ENCODE peak calls at places on chromosomes 1 and 21, in six cellular contexts. One of them, this sample, is unnamed.

GRCh38 chr1:172775598-172776570 is 117.0 kb downstream of the FASLG start:
- DNase-seq in nephron progenitor cell: no peak
- DNase-seq in pancreas: no peak
- DNase-seq in foreskin fibroblast: no peak
- DNase-seq in BJ: no peak
- DNase-seq in IMR-90: peak
- DNase-seq in this sample: no peak

GRCh38 chr1:14977338-14977931 is 176.1 kb upstream of the TMEM51 start:
- DNase-seq in pancreas: peak
- DNase-seq in IMR-90: no peak
- DNase-seq in nephron progenitor cell: no peak
- DNase-seq in foreskin fibroblast: no peak
- DNase-seq in BJ: no peak
- DNase-seq in this sample: no peak

GRCh38 chr1:59143824-59144223 is 153.1 kb upstream of the FGGY start:
- DNase-seq in nephron progenitor cell: no peak
- DNase-seq in BJ: no peak
- DNase-seq in foreskin fibroblast: peak
- DNase-seq in pancreas: no peak
- DNase-seq in IMR-90: peak
- DNase-seq in this sample: no peak

GRCh38 chr1:58576727-58577675 is at the start of gene TACSTD2:
- DNase-seq in BJ: no peak
- DNase-seq in foreskin fibroblast: no peak
- DNase-seq in IMR-90: no peak
- DNase-seq in pancreas: peak
- DNase-seq in nephron progenitor cell: peak
- DNase-seq in this sample: no peak

GRCh38 chr1:114153051-114153620 is 533 bp downstream of the SYT6 start:
- DNase-seq in BJ: no peak
- DNase-seq in nephron progenitor cell: no peak
- DNase-seq in pancreas: peak
- DNase-seq in foreskin fibroblast: no peak
- DNase-seq in IMR-90: no peak
- DNase-seq in this sample: no peak

GRCh38 chr1:247113094-247113497 is 8.9 kb upstream of the ZNF669 start:
- DNase-seq in pancreas: peak
- DNase-seq in nephron progenitor cell: no peak
- DNase-seq in IMR-90: no peak
- DNase-seq in BJ: no peak
- DNase-seq in foreskin fibroblast: no peak
- DNase-seq in this sample: no peak

GRCh38 chr1:185965870-185966269 is 231.7 kb downstream of the HMCN1 start:
- DNase-seq in foreskin fibroblast: peak
- DNase-seq in pancreas: no peak
- DNase-seq in nephron progenitor cell: no peak
- DNase-seq in BJ: peak
- DNase-seq in IMR-90: no peak
- DNase-seq in this sample: peak

GRCh38 chr1:9198538-9199361 is 35.8 kb upstream of the H6PD start:
- DNase-seq in nephron progenitor cell: peak
- DNase-seq in IMR-90: peak
- DNase-seq in BJ: no peak
- DNase-seq in foreskin fibroblast: no peak
- DNase-seq in pancreas: no peak
- DNase-seq in this sample: no peak

GRCh38 chr1:30756545-30757195 is 904 bp downstream of the LAPTM5 start:
- DNase-seq in foreskin fibroblast: peak
- DNase-seq in BJ: peak
- DNase-seq in pancreas: no peak
- DNase-seq in IMR-90: peak
- DNase-seq in nephron progenitor cell: no peak
- DNase-seq in this sample: peak

GRCh38 chr1:174134000-174134659 is 25.2 kb upstream of the RABGAP1L start:
- DNase-seq in pancreas: no peak
- DNase-seq in foreskin fibroblast: no peak
- DNase-seq in BJ: no peak
- DNase-seq in IMR-90: no peak
- DNase-seq in nephron progenitor cell: no peak
- DNase-seq in this sample: no peak

GRCh38 chr1:198977909-198978308 is 339.1 kb downstream of the PTPRC start:
- DNase-seq in foreskin fibroblast: no peak
- DNase-seq in IMR-90: no peak
- DNase-seq in pancreas: no peak
- DNase-seq in nephron progenitor cell: no peak
- DNase-seq in BJ: no peak
- DNase-seq in this sample: no peak

GRCh38 chr21:45339430-45340405 is 52.0 kb upstream of the POFUT2 start:
- DNase-seq in nephron progenitor cell: no peak
- DNase-seq in pancreas: no peak
- DNase-seq in foreskin fibroblast: no peak
- DNase-seq in IMR-90: no peak
- DNase-seq in BJ: no peak
- DNase-seq in this sample: no peak

GRCh38 chr1:90189889-90190288 is 195.0 kb downstream of the ZNF326 start:
- DNase-seq in BJ: no peak
- DNase-seq in IMR-90: no peak
- DNase-seq in foreskin fibroblast: no peak
- DNase-seq in nephron progenitor cell: no peak
- DNase-seq in pancreas: no peak
- DNase-seq in this sample: no peak

GRCh38 chr1:150302338-150302737 is 8.7 kb downstream of the MRPS21 start:
- DNase-seq in BJ: no peak
- DNase-seq in IMR-90: no peak
- DNase-seq in nephron progenitor cell: no peak
- DNase-seq in foreskin fibroblast: no peak
- DNase-seq in pancreas: no peak
- DNase-seq in this sample: no peak

GRCh38 chr1:86089765-86090164 is 66.8 kb downstream of the COL24A1 start:
- DNase-seq in IMR-90: no peak
- DNase-seq in foreskin fibroblast: no peak
- DNase-seq in pancreas: no peak
- DNase-seq in nephron progenitor cell: no peak
- DNase-seq in BJ: no peak
- DNase-seq in this sample: no peak

GRCh38 chr1:35808376-35809155 is 750 bp downstream of the AGO4 start:
- DNase-seq in IMR-90: no peak
- DNase-seq in BJ: no peak
- DNase-seq in foreskin fibroblast: no peak
- DNase-seq in pancreas: peak
- DNase-seq in nephron progenitor cell: no peak
- DNase-seq in this sample: no peak

GRCh38 chr21:45192332-45192731 is 95.4 kb downstream of the POFUT2 start:
- DNase-seq in pancreas: no peak
- DNase-seq in nephron progenitor cell: no peak
- DNase-seq in foreskin fibroblast: no peak
- DNase-seq in IMR-90: no peak
- DNase-seq in BJ: no peak
- DNase-seq in this sample: no peak

DNA sequence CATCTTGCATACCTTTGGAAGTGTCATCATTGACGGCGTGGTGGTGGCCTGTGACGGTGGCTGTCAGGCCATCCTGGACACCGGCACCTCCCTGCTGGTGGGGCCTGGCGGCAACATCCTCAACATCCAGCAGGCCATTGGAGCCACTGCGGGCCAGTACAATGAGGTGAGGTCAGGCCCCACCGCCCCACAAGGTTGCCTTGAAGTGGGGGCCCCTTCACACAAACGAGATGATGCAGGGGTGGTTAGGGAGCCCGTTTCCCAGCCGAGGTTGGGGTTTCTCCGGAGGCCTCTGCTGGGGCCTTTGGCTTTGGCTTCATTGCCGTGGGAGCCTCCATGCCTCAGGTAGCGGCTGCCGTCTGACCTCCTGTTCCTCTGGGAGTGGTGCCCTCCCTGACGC is 29.6 kb downstream of the KCNA10 start:
- DNase-seq in foreskin fibroblast: no peak
- DNase-seq in pancreas: no peak
- DNase-seq in BJ: no peak
- DNase-seq in IMR-90: no peak
- DNase-seq in nephron progenitor cell: no peak
- DNase-seq in this sample: no peak
- TF ChIP-seq CTCF in foreskin fibroblast: no peak
- TF ChIP-seq CTCF in pancreas: no peak
- TF ChIP-seq CTCF in BJ: no peak
- TF ChIP-seq CTCF in IMR-90: no peak
- TF ChIP-seq CTCF in nephron progenitor cell: no peak
- TF ChIP-seq CTCF in this sample: no peak

GRCh38 chr1:168627370-168627769 is 51.0 kb downstream of the XCL1 start:
- DNase-seq in IMR-90: no peak
- DNase-seq in nephron progenitor cell: no peak
- DNase-seq in BJ: no peak
- DNase-seq in foreskin fibroblast: no peak
- DNase-seq in pancreas: no peak
- DNase-seq in this sample: no peak

GRCh38 chr1:168621356-168621755 is 45.0 kb downstream of the XCL1 start:
- DNase-seq in pancreas: no peak
- DNase-seq in IMR-90: no peak
- DNase-seq in nephron progenitor cell: no peak
- DNase-seq in foreskin fibroblast: no peak
- DNase-seq in BJ: no peak
- DNase-seq in this sample: no peak

GRCh38 chr1:168626326-168626725 is 49.9 kb downstream of the XCL1 start:
- DNase-seq in pancreas: no peak
- DNase-seq in BJ: no peak
- DNase-seq in foreskin fibroblast: no peak
- DNase-seq in nephron progenitor cell: no peak
- DNase-seq in IMR-90: no peak
- DNase-seq in this sample: no peak

GRCh38 chr1:168623838-168624237 is 47.4 kb downstream of the XCL1 start:
- DNase-seq in foreskin fibroblast: no peak
- DNase-seq in BJ: no peak
- DNase-seq in IMR-90: no peak
- DNase-seq in pancreas: no peak
- DNase-seq in nephron progenitor cell: no peak
- DNase-seq in this sample: no peak

DNA sequence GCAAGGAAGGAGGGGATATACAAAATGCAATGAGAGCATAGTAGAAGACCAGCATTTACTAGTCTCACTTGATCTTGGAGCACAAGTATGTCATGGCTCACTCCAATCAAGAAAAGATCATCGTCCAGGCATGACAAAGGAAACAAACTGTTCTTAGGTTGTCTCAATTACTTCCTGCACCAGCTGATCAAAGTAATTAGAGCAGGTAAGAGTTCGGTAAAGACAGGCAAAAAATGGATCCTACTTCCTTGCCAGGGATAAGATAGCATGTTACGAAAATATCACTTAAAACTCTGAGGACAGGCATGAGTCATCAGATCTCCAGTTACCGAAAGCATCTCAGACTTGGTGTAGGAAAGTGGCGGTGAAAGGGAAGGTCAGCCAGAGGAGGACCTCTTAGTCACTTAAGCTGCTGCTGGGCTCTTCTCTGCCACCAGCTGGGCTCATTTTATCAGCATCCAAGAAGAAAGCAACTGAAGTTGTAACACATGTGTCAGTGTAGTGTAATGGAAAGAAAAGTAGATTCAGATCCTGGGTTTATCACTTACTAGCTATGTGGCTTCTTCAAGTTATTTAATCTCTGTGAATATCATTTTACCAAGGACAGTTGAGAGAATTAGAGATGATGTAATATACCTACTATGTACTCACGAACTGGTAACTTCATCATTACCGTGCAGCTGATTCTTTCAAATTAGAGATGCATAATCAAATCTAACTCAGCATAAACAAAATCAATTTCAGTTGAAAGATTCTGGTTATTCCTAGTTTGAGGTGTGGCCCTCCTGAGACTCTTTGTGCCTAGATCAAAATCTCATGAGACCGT is 46.8 kb downstream of the XCL1 start:
- DNase-seq in pancreas: no peak
- DNase-seq in foreskin fibroblast: peak
- DNase-seq in BJ: peak
- DNase-seq in IMR-90: peak
- DNase-seq in nephron progenitor cell: no peak
- DNase-seq in this sample: peak
- TF ChIP-seq CTCF in pancreas: no peak
- TF ChIP-seq CTCF in foreskin fibroblast: no peak
- TF ChIP-seq CTCF in BJ: no peak
- TF ChIP-seq CTCF in IMR-90: no peak
- TF ChIP-seq CTCF in nephron progenitor cell: no peak
- TF ChIP-seq CTCF in this sample: no peak

GRCh38 chr1:91993256-91993655 is 36.5 kb upstream of the EPHX4 start:
- DNase-seq in foreskin fibroblast: no peak
- DNase-seq in BJ: no peak
- DNase-seq in nephron progenitor cell: no peak
- DNase-seq in IMR-90: no peak
- DNase-seq in pancreas: no peak
- DNase-seq in this sample: no peak

DNA sequence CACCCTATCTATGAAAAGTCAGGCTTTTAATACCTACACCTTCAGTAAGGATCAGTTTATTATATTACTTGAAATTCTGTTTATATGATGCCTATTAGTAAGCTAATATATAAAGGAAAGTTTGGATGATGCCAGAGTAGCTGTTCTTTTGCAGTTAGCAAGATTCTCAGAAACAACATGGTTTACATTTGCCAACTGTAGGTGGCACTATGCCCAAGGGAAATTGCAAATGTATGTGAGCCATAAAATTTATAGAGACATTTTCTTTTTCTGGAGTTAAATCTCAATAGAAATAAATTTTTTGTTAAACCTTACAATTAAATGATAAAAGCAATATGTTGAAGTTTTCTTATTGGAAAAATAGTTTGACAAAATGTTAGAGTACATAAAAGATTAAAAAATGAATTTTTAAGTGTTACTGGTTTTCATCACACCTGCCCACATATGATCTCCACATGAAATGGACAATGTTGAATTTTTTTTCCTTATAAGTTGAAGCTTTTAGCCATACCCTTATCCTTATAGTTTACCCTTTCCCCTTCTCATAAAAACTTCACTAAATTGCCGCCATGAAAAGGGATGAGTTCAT is 32.1 kb upstream of the EPHX4 start:
- DNase-seq in BJ: no peak
- DNase-seq in pancreas: no peak
- DNase-seq in IMR-90: peak
- DNase-seq in foreskin fibroblast: peak
- DNase-seq in nephron progenitor cell: peak
- DNase-seq in this sample: peak
- TF ChIP-seq CTCF in BJ: peak
- TF ChIP-seq CTCF in pancreas: no peak
- TF ChIP-seq CTCF in IMR-90: peak
- TF ChIP-seq CTCF in foreskin fibroblast: peak
- TF ChIP-seq CTCF in nephron progenitor cell: peak
- TF ChIP-seq CTCF in this sample: peak

DNA sequence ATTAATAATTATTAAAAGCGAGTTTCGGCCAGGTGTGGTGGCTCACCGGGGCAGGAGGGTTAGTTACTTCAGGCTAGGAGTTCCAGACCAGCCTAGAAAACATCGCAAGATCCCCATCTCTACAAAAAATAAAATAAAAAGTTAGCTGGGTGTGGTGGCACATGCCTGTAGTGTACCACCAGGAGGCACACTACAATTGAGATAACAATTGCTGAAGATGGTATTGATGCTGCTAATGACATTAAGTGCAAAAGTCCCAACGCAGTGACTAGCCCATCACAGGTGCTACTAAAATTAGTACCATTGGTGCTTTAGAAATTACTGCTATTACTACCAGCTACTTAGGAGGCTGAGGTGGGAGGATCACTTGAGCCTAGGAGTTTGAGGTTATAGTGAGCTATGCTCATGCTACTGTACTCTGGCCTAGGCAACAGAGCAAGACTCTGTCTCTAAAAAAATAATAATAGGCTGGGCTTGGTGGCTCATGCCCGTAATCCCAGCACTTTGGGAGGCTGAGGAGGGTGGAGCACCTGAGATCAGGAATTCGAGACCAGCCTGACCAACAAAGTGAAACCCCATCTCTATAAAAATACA is 156.6 kb downstream of the GREM2 start:
- DNase-seq in IMR-90: peak
- DNase-seq in pancreas: no peak
- DNase-seq in foreskin fibroblast: peak
- DNase-seq in BJ: no peak
- DNase-seq in nephron progenitor cell: no peak
- DNase-seq in this sample: no peak
- TF ChIP-seq CTCF in IMR-90: peak
- TF ChIP-seq CTCF in pancreas: no peak
- TF ChIP-seq CTCF in foreskin fibroblast: peak
- TF ChIP-seq CTCF in BJ: peak
- TF ChIP-seq CTCF in nephron progenitor cell: peak
- TF ChIP-seq CTCF in this sample: peak

This sample was measured in AG09309.